ENCODE peak calls at places on chromosomes 6 and 20, in five cellular contexts. D, L, M, A and S are unnamed samples.

GRCh38 chr6:4491501-4492260 is 284.5 kb upstream of the CDYL start:
- DNase-seq in A (peak; percentile 45), L (no peak), D (peak; percentile 9), M (no peak), S (no peak)

GRCh38 chr6:51618563-51618962 is 468.9 kb downstream of the PKHD1 start:
- DNase-seq in A (peak; percentile 13), L (no peak), M (no peak), D (peak; percentile 0), S (no peak)

GRCh38 chr6:118903134-118903533 is 9.2 kb downstream of the ASF1A start:
- DNase-seq in M (no peak), D (no peak), L (no peak), A (no peak), S (no peak)

GRCh38 chr6:129732034-129732433 is 22.1 kb upstream of the ARHGAP18 start:
- DNase-seq in M (no peak), A (no peak), D (no peak), L (peak; percentile 33), S (no peak)

GRCh38 chr6:71197267-71197666 is 91.3 kb upstream of the OGFRL1 start:
- DNase-seq in D (peak; percentile 44), L (peak; percentile 47), A (peak; percentile 78), M (peak; percentile 8), S (peak; percentile 72)

GRCh38 chr6:52307900-52308372 is 23.4 kb upstream of the MCM3 start:
- DNase-seq in D (no peak), A (no peak), L (peak; percentile 19), M (no peak), S (no peak)

GRCh38 chr6:111865049-111865585 is 8.1 kb downstream of the FYN start:
- DNase-seq in L (no peak), A (no peak), D (no peak), M (no peak), S (no peak)

GRCh38 chr6:41736207-41736710 is 851 bp upstream of the TFEB start:
- DNase-seq in M (no peak), D (no peak), A (no peak), L (no peak), S (no peak)

GRCh38 chr20:32966382-32966781 is 37.9 kb downstream of the SUN5 start:
- DNase-seq in D (no peak), A (no peak), L (no peak), M (no peak), S (no peak)

GRCh38 chr20:47727170-47727880 is 58.0 kb downstream of the SULF2 start:
- DNase-seq in L (no peak), A (no peak), M (no peak), D (no peak), S (no peak)

GRCh38 chr20:63620991-63621390 is 5.9 kb downstream of the GMEB2 start:
- DNase-seq in A (no peak), M (no peak), L (no peak), D (no peak), S (no peak)

GRCh38 chr6:44594471-44594870 is 207.0 kb downstream of the CDC5L start:
- DNase-seq in D (no peak), A (no peak), L (no peak), M (no peak), S (no peak)

GRCh38 chr20:25079171-25079570 is 2.8 kb downstream of the VSX1 start:
- DNase-seq in M (no peak), L (no peak), D (no peak), A (no peak), S (no peak)

GRCh38 chr20:35458388-35458787 is 3.0 kb downstream of the CEP250 start:
- DNase-seq in D (no peak), A (no peak), M (no peak), L (no peak), S (no peak)